ENCODE peak calls at places on chromosomes 6 and 20, in eight cellular contexts. One of them, this sample, is unnamed.

GRCh38 chr6:76861403-76861802 is 601.9 kb downstream of the HTR1B start:
- DNase-seq in left ventricle myocardium inferior: no peak
- DNase-seq in IMR-90: no peak
- DNase-seq in endothelial cell of umbilical vein: peak; percentile 9
- DNase-seq in HFF-Myc: no peak
- DNase-seq in A549: no peak
- DNase-seq in transverse colon: no peak
- DNase-seq in CD4-positive, alpha-beta memory T cell: no peak
- DNase-seq in this sample: no peak

GRCh38 chr6:52305948-52306767 is 21.6 kb upstream of the MCM3 start:
- DNase-seq in HFF-Myc: no peak
- DNase-seq in left ventricle myocardium inferior: no peak
- DNase-seq in IMR-90: no peak
- DNase-seq in A549: no peak
- DNase-seq in transverse colon: no peak
- DNase-seq in CD4-positive, alpha-beta memory T cell: peak; percentile 29
- DNase-seq in endothelial cell of umbilical vein: no peak
- DNase-seq in this sample: no peak

GRCh38 chr6:83978997-83979396 is 54.6 kb upstream of the MRAP2 start:
- DNase-seq in HFF-Myc: no peak
- DNase-seq in A549: no peak
- DNase-seq in transverse colon: no peak
- DNase-seq in left ventricle myocardium inferior: no peak
- DNase-seq in CD4-positive, alpha-beta memory T cell: no peak
- DNase-seq in IMR-90: no peak
- DNase-seq in endothelial cell of umbilical vein: no peak
- DNase-seq in this sample: no peak

GRCh38 chr20:59004493-59004762 is 2.6 kb downstream of the CTSZ start:
- DNase-seq in CD4-positive, alpha-beta memory T cell: peak; percentile 59
- DNase-seq in HFF-Myc: no peak
- DNase-seq in A549: no peak
- DNase-seq in left ventricle myocardium inferior: peak; percentile 61
- DNase-seq in IMR-90: no peak
- DNase-seq in endothelial cell of umbilical vein: no peak
- DNase-seq in transverse colon: peak; percentile 80
- DNase-seq in this sample: no peak

GRCh38 chr20:36624068-36624813 is 18.7 kb downstream of the RAB5IF start:
- DNase-seq in transverse colon: peak; percentile 71
- DNase-seq in A549: no peak
- DNase-seq in endothelial cell of umbilical vein: no peak
- DNase-seq in CD4-positive, alpha-beta memory T cell: no peak
- DNase-seq in IMR-90: no peak
- DNase-seq in left ventricle myocardium inferior: no peak
- DNase-seq in HFF-Myc: no peak
- DNase-seq in this sample: no peak

GRCh38 chr20:56606174-56606945 is 22.7 kb upstream of the TFAP2C start:
- DNase-seq in HFF-Myc: no peak
- DNase-seq in transverse colon: peak; percentile 60
- DNase-seq in IMR-90: no peak
- DNase-seq in left ventricle myocardium inferior: no peak
- DNase-seq in A549: no peak
- DNase-seq in CD4-positive, alpha-beta memory T cell: no peak
- DNase-seq in endothelial cell of umbilical vein: no peak
- DNase-seq in this sample: no peak

GRCh38 chr6:37131104-37131959 is 38.6 kb upstream of the PIM1 start:
- DNase-seq in A549: peak; percentile 37
- DNase-seq in transverse colon: peak; percentile 70
- DNase-seq in IMR-90: no peak
- DNase-seq in HFF-Myc: no peak
- DNase-seq in left ventricle myocardium inferior: peak; percentile 83
- DNase-seq in endothelial cell of umbilical vein: peak; percentile 52
- DNase-seq in CD4-positive, alpha-beta memory T cell: no peak
- DNase-seq in this sample: no peak

GRCh38 chr6:96898241-96898851 is 655 bp upstream of the NDUFAF4 start:
- DNase-seq in HFF-Myc: no peak
- DNase-seq in left ventricle myocardium inferior: no peak
- DNase-seq in IMR-90: peak; percentile 34
- DNase-seq in endothelial cell of umbilical vein: peak; percentile 62
- DNase-seq in transverse colon: no peak
- DNase-seq in A549: no peak
- DNase-seq in CD4-positive, alpha-beta memory T cell: no peak
- DNase-seq in this sample: no peak

GRCh38 chr20:24786096-24786495 is 163.0 kb upstream of the CST7 start:
- DNase-seq in left ventricle myocardium inferior: no peak
- DNase-seq in HFF-Myc: no peak
- DNase-seq in CD4-positive, alpha-beta memory T cell: no peak
- DNase-seq in transverse colon: no peak
- DNase-seq in A549: no peak
- DNase-seq in IMR-90: no peak
- DNase-seq in endothelial cell of umbilical vein: no peak
- DNase-seq in this sample: no peak

GRCh38 chr6:45667265-45667664 is 289.5 kb upstream of the SUPT3H start:
- DNase-seq in IMR-90: no peak
- DNase-seq in HFF-Myc: no peak
- DNase-seq in A549: no peak
- DNase-seq in transverse colon: no peak
- DNase-seq in CD4-positive, alpha-beta memory T cell: no peak
- DNase-seq in left ventricle myocardium inferior: no peak
- DNase-seq in endothelial cell of umbilical vein: no peak
- DNase-seq in this sample: no peak

GRCh38 chr6:52109073-52109635 is 21.7 kb upstream of the PKHD1 start:
- DNase-seq in CD4-positive, alpha-beta memory T cell: no peak
- DNase-seq in IMR-90: no peak
- DNase-seq in HFF-Myc: no peak
- DNase-seq in A549: no peak
- DNase-seq in left ventricle myocardium inferior: no peak
- DNase-seq in transverse colon: no peak
- DNase-seq in endothelial cell of umbilical vein: no peak
- DNase-seq in this sample: no peak

GRCh38 chr20:62009322-62009721 is 56.4 kb downstream of the TAF4 start:
- DNase-seq in IMR-90: no peak
- DNase-seq in endothelial cell of umbilical vein: no peak
- DNase-seq in left ventricle myocardium inferior: no peak
- DNase-seq in transverse colon: no peak
- DNase-seq in HFF-Myc: no peak
- DNase-seq in CD4-positive, alpha-beta memory T cell: no peak
- DNase-seq in A549: no peak
- DNase-seq in this sample: no peak

GRCh38 chr20:38094373-38094775 is 60.8 kb downstream of the RPRD1B start:
- DNase-seq in transverse colon: peak; percentile 33
- DNase-seq in IMR-90: peak; percentile 85
- DNase-seq in HFF-Myc: no peak
- DNase-seq in A549: peak; percentile 33
- DNase-seq in CD4-positive, alpha-beta memory T cell: peak; percentile 29
- DNase-seq in left ventricle myocardium inferior: peak; percentile 53
- DNase-seq in endothelial cell of umbilical vein: peak; percentile 72
- DNase-seq in this sample: peak; percentile 32

GRCh38 chr20:10172998-10173655 is 45.5 kb upstream of the SNAP25 start:
- DNase-seq in transverse colon: no peak
- DNase-seq in HFF-Myc: no peak
- DNase-seq in IMR-90: no peak
- DNase-seq in left ventricle myocardium inferior: no peak
- DNase-seq in endothelial cell of umbilical vein: no peak
- DNase-seq in A549: no peak
- DNase-seq in CD4-positive, alpha-beta memory T cell: no peak
- DNase-seq in this sample: no peak
- H3K4me3 ChIP-seq in transverse colon: no peak overlapping the region
- H3K4me3 ChIP-seq in HFF-Myc: no peak overlapping the region
- H3K4me3 ChIP-seq in IMR-90: no peak overlapping the region
- H3K4me3 ChIP-seq in left ventricle myocardium inferior: no peak overlapping the region
- H3K4me3 ChIP-seq in endothelial cell of umbilical vein: no peak overlapping the region
- H3K4me3 ChIP-seq in A549: peak overlapping the region; percentile 50
- H3K4me3 ChIP-seq in CD4-positive, alpha-beta memory T cell: no peak overlapping the region
- H3K4me3 ChIP-seq in this sample: no peak overlapping the region

DNA sequence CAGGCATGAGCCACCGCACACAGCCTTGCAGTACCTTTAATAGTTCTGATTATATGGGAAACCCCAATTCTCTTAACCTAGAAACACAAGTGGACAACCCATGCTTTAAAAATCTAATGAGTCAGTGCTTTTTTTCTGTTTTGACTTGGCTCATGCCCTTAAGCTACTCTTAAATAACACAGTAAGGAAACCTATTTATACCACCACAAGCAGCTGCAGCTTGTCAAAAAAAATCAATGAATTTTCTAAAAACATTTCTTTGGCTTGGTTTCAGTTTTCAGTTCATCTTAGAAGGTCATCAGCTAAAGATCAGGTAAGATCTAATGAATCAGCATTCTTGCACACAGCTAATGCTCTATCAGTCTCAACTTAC is 124.1 kb upstream of the DST start:
- DNase-seq in left ventricle myocardium inferior: no peak
- DNase-seq in CD4-positive, alpha-beta memory T cell: no peak
- DNase-seq in endothelial cell of umbilical vein: peak; percentile 46
- DNase-seq in HFF-Myc: no peak
- DNase-seq in IMR-90: peak; percentile 91
- DNase-seq in transverse colon: no peak
- DNase-seq in A549: no peak
- DNase-seq in this sample: no peak
- H3K4me3 ChIP-seq in left ventricle myocardium inferior: no peak overlapping the region
- H3K4me3 ChIP-seq in CD4-positive, alpha-beta memory T cell: no peak overlapping the region
- H3K4me3 ChIP-seq in endothelial cell of umbilical vein: no peak overlapping the region
- H3K4me3 ChIP-seq in HFF-Myc: no peak overlapping the region
- H3K4me3 ChIP-seq in IMR-90: no peak overlapping the region
- H3K4me3 ChIP-seq in transverse colon: no peak overlapping the region
- H3K4me3 ChIP-seq in A549: no peak overlapping the region
- H3K4me3 ChIP-seq in this sample: no peak overlapping the region

DNA sequence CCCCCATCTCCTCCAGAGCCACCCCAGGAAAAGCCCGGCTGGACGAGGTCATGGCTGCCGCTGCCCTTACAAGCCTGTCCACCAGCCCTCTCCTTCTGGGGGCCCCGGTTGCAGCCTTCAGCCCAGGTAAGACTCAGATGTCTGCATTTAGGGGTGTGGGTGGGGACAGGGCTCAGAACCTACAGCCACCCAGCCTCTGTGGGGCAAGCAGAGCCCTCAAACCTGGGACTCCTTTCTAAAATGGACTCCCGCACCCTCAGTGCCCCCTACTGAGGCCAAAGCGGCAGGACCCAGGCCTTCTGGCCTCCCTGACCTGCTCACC is 1.7 kb downstream of the SLC2A4RG start:
- DNase-seq in HFF-Myc: no peak
- DNase-seq in left ventricle myocardium inferior: no peak
- DNase-seq in endothelial cell of umbilical vein: no peak
- DNase-seq in transverse colon: no peak
- DNase-seq in A549: no peak
- DNase-seq in IMR-90: no peak
- DNase-seq in CD4-positive, alpha-beta memory T cell: no peak
- DNase-seq in this sample: no peak
- H3K4me3 ChIP-seq in HFF-Myc: peak overlapping the region; percentile 63
- H3K4me3 ChIP-seq in left ventricle myocardium inferior: peak overlapping the region; percentile 81
- H3K4me3 ChIP-seq in endothelial cell of umbilical vein: no peak overlapping the region
- H3K4me3 ChIP-seq in transverse colon: peak overlapping the region; percentile 63
- H3K4me3 ChIP-seq in A549: peak overlapping the region; percentile 97
- H3K4me3 ChIP-seq in IMR-90: peak overlapping the region; percentile 16
- H3K4me3 ChIP-seq in CD4-positive, alpha-beta memory T cell: no peak overlapping the region
- H3K4me3 ChIP-seq in this sample: no peak overlapping the region

DNA sequence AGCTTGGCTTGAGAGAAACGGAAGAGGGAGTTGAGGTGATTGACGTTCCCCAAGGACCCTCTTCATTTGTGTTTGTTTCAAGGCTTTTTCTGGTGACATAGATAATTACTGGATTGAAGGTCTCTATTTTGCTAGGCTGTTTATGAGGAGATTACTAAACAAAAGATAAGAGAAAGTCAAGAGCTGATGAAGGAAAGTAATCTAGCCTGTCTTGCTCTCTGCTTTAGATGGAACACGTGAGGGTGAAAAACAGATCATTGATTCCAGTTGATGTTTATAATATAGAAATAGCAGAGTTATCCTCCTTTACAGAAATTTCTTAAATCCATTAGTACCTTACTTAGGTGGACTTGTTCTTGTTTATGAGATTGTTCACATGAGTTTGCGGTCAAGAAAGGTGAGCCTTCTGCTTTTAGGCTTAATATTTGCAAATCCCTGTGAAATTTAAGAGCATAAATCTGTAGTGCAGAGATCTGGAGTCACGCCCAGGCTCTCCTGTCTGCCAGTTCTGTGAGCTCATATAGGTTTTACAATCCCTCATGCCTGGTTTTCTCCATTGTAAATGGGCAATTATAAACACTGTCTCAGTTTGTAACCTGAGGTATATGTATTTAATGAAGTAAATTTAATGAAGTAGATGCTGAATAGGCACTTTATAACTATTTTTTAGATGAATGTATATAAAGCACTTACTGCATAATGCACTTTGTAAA is 272.8 kb downstream of the NKAIN2 start:
- DNase-seq in CD4-positive, alpha-beta memory T cell: no peak
- DNase-seq in endothelial cell of umbilical vein: no peak
- DNase-seq in HFF-Myc: no peak
- DNase-seq in left ventricle myocardium inferior: no peak
- DNase-seq in transverse colon: no peak
- DNase-seq in A549: no peak
- DNase-seq in IMR-90: no peak
- DNase-seq in this sample: no peak
- H3K4me3 ChIP-seq in CD4-positive, alpha-beta memory T cell: no peak overlapping the region
- H3K4me3 ChIP-seq in endothelial cell of umbilical vein: no peak overlapping the region
- H3K4me3 ChIP-seq in HFF-Myc: no peak overlapping the region
- H3K4me3 ChIP-seq in left ventricle myocardium inferior: no peak overlapping the region
- H3K4me3 ChIP-seq in transverse colon: no peak overlapping the region
- H3K4me3 ChIP-seq in A549: no peak overlapping the region
- H3K4me3 ChIP-seq in IMR-90: no peak overlapping the region
- H3K4me3 ChIP-seq in this sample: no peak overlapping the region

GRCh38 chr6:119350202-119351004 is 842 bp upstream of the MAN1A1 start:
- DNase-seq in HFF-Myc: no peak
- DNase-seq in A549: no peak
- DNase-seq in IMR-90: peak; percentile 67
- DNase-seq in endothelial cell of umbilical vein: peak; percentile 66
- DNase-seq in left ventricle myocardium inferior: no peak
- DNase-seq in CD4-positive, alpha-beta memory T cell: peak; percentile 62
- DNase-seq in transverse colon: peak; percentile 22
- DNase-seq in this sample: no peak

GRCh38 chr6:119349341-119350201 is at the start of gene MAN1A1:
- DNase-seq in HFF-Myc: no peak
- DNase-seq in endothelial cell of umbilical vein: peak; percentile 91
- DNase-seq in IMR-90: peak; percentile 66
- DNase-seq in CD4-positive, alpha-beta memory T cell: peak; percentile 91
- DNase-seq in transverse colon: peak; percentile 93
- DNase-seq in A549: peak; percentile 62
- DNase-seq in left ventricle myocardium inferior: peak; percentile 92
- DNase-seq in this sample: peak; percentile 86

GRCh38 chr6:119349041-119349340 is 570 bp downstream of the MAN1A1 start:
- DNase-seq in CD4-positive, alpha-beta memory T cell: no peak
- DNase-seq in HFF-Myc: no peak
- DNase-seq in A549: no peak
- DNase-seq in IMR-90: no peak
- DNase-seq in transverse colon: no peak
- DNase-seq in left ventricle myocardium inferior: no peak
- DNase-seq in endothelial cell of umbilical vein: no peak
- DNase-seq in this sample: no peak

GRCh38 chr6:119348308-119349040 is 1.1 kb downstream of the MAN1A1 start:
- DNase-seq in CD4-positive, alpha-beta memory T cell: peak; percentile 43
- DNase-seq in left ventricle myocardium inferior: peak; percentile 24
- DNase-seq in transverse colon: peak; percentile 48
- DNase-seq in A549: no peak
- DNase-seq in HFF-Myc: no peak
- DNase-seq in IMR-90: peak; percentile 29
- DNase-seq in endothelial cell of umbilical vein: peak; percentile 30
- DNase-seq in this sample: peak; percentile 26

DNA sequence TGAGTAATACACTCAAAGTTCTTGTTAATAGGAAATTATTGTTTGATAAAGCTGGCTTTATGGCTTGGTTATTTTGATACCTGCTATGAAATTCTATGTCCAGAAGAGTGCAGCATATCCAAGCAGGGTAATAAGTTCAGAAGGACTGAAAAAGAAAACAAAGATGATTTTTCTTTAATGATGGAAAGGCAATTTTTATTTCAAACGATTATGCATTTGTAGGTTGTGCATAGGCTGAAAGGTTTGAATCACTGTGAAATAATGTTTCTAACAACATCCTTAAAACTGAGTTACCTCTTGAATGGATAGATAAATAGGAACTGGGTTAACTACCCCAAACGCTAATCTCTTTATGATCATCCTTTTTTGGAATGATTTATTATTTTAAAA is 1.4 kb upstream of the MAN1A1 start:
- DNase-seq in CD4-positive, alpha-beta memory T cell: peak; percentile 19
- DNase-seq in HFF-Myc: no peak
- DNase-seq in endothelial cell of umbilical vein: peak; percentile 48
- DNase-seq in transverse colon: no peak
- DNase-seq in left ventricle myocardium inferior: no peak
- DNase-seq in A549: no peak
- DNase-seq in IMR-90: peak; percentile 63
- DNase-seq in this sample: no peak
- H3K4me3 ChIP-seq in CD4-positive, alpha-beta memory T cell: no peak overlapping the region
- H3K4me3 ChIP-seq in HFF-Myc: peak overlapping the region; percentile 79
- H3K4me3 ChIP-seq in endothelial cell of umbilical vein: no peak overlapping the region
- H3K4me3 ChIP-seq in transverse colon: no peak overlapping the region
- H3K4me3 ChIP-seq in left ventricle myocardium inferior: peak overlapping the region; percentile 94
- H3K4me3 ChIP-seq in A549: no peak overlapping the region
- H3K4me3 ChIP-seq in IMR-90: no peak overlapping the region
- H3K4me3 ChIP-seq in this sample: peak overlapping the region; percentile 92

This sample was measured in DND-41.